ENCODE peak calls at places on chromosomes 16 and 17, in ten cellular contexts. One of them, this sample, is unnamed.

GRCh38 chr16:58197314-58198012 is 443 bp downstream of the CSNK2A2 start:
- DNase-seq in right atrium auricular region: no peak
- DNase-seq in posterior cingulate gyrus: no peak
- DNase-seq in NCI-H2227 treated with DMSO at 0.1 percent for 48 hours: no peak
- DNase-seq in MCF 10A: peak
- DNase-seq in dermis microvascular lymphatic vessel endothelial cell: no peak
- DNase-seq in stimulated activated CD4-positive, alpha-beta T cell treated with anti-CD3 and anti-CD28 coated beads, Interleukin-15, amount 100 ng/mL, for 24 hours: no peak
- DNase-seq in activated CD4-positive, alpha-beta T cell treated with anti-CD3 and anti-CD28 coated beads for 48 hours: peak
- DNase-seq in progenitor cell of endocrine pancreas: no peak
- DNase-seq in GF-D8: no peak
- DNase-seq in this sample: peak

GRCh38 chr17:3572231-3572630 is 14.6 kb upstream of the TRPV3 start:
- DNase-seq in right atrium auricular region: no peak
- DNase-seq in posterior cingulate gyrus: no peak
- DNase-seq in NCI-H2227 treated with DMSO at 0.1 percent for 48 hours: no peak
- DNase-seq in MCF 10A: no peak
- DNase-seq in dermis microvascular lymphatic vessel endothelial cell: no peak
- DNase-seq in stimulated activated CD4-positive, alpha-beta T cell treated with anti-CD3 and anti-CD28 coated beads, Interleukin-15, amount 100 ng/mL, for 24 hours: no peak
- DNase-seq in activated CD4-positive, alpha-beta T cell treated with anti-CD3 and anti-CD28 coated beads for 48 hours: no peak
- DNase-seq in progenitor cell of endocrine pancreas: no peak
- DNase-seq in GF-D8: no peak
- DNase-seq in this sample: no peak

GRCh38 chr17:14143678-14144077 is 74.4 kb downstream of the COX10 start:
- DNase-seq in right atrium auricular region: no peak
- DNase-seq in posterior cingulate gyrus: no peak
- DNase-seq in NCI-H2227 treated with DMSO at 0.1 percent for 48 hours: no peak
- DNase-seq in MCF 10A: peak
- DNase-seq in dermis microvascular lymphatic vessel endothelial cell: no peak
- DNase-seq in stimulated activated CD4-positive, alpha-beta T cell treated with anti-CD3 and anti-CD28 coated beads, Interleukin-15, amount 100 ng/mL, for 24 hours: no peak
- DNase-seq in activated CD4-positive, alpha-beta T cell treated with anti-CD3 and anti-CD28 coated beads for 48 hours: peak
- DNase-seq in progenitor cell of endocrine pancreas: no peak
- DNase-seq in GF-D8: no peak
- DNase-seq in this sample: no peak

GRCh38 chr17:63140255-63140654 is 174.2 kb downstream of the TANC2 start:
- DNase-seq in right atrium auricular region: no peak
- DNase-seq in posterior cingulate gyrus: no peak
- DNase-seq in NCI-H2227 treated with DMSO at 0.1 percent for 48 hours: no peak
- DNase-seq in MCF 10A: peak
- DNase-seq in dermis microvascular lymphatic vessel endothelial cell: peak
- DNase-seq in stimulated activated CD4-positive, alpha-beta T cell treated with anti-CD3 and anti-CD28 coated beads, Interleukin-15, amount 100 ng/mL, for 24 hours: no peak
- DNase-seq in activated CD4-positive, alpha-beta T cell treated with anti-CD3 and anti-CD28 coated beads for 48 hours: peak
- DNase-seq in progenitor cell of endocrine pancreas: no peak
- DNase-seq in GF-D8: no peak
- DNase-seq in this sample: peak

GRCh38 chr16:81366316-81366932 is 51.7 kb downstream of the GAN start:
- DNase-seq in right atrium auricular region: no peak
- DNase-seq in posterior cingulate gyrus: no peak
- DNase-seq in NCI-H2227 treated with DMSO at 0.1 percent for 48 hours: peak
- DNase-seq in MCF 10A: peak
- DNase-seq in dermis microvascular lymphatic vessel endothelial cell: peak
- DNase-seq in stimulated activated CD4-positive, alpha-beta T cell treated with anti-CD3 and anti-CD28 coated beads, Interleukin-15, amount 100 ng/mL, for 24 hours: no peak
- DNase-seq in activated CD4-positive, alpha-beta T cell treated with anti-CD3 and anti-CD28 coated beads for 48 hours: no peak
- DNase-seq in progenitor cell of endocrine pancreas: no peak
- DNase-seq in GF-D8: peak
- DNase-seq in this sample: peak

GRCh38 chr16:78045865-78046581 is 23.7 kb downstream of the CLEC3A start:
- DNase-seq in right atrium auricular region: no peak
- DNase-seq in posterior cingulate gyrus: peak
- DNase-seq in NCI-H2227 treated with DMSO at 0.1 percent for 48 hours: no peak
- DNase-seq in MCF 10A: peak
- DNase-seq in dermis microvascular lymphatic vessel endothelial cell: peak
- DNase-seq in stimulated activated CD4-positive, alpha-beta T cell treated with anti-CD3 and anti-CD28 coated beads, Interleukin-15, amount 100 ng/mL, for 24 hours: peak
- DNase-seq in activated CD4-positive, alpha-beta T cell treated with anti-CD3 and anti-CD28 coated beads for 48 hours: peak
- DNase-seq in progenitor cell of endocrine pancreas: peak
- DNase-seq in GF-D8: no peak
- DNase-seq in this sample: peak

GRCh38 chr17:4895676-4896331 is 3.5 kb upstream of the C17orf107 start:
- DNase-seq in right atrium auricular region: no peak
- DNase-seq in posterior cingulate gyrus: no peak
- DNase-seq in NCI-H2227 treated with DMSO at 0.1 percent for 48 hours: no peak
- DNase-seq in MCF 10A: no peak
- DNase-seq in dermis microvascular lymphatic vessel endothelial cell: no peak
- DNase-seq in stimulated activated CD4-positive, alpha-beta T cell treated with anti-CD3 and anti-CD28 coated beads, Interleukin-15, amount 100 ng/mL, for 24 hours: no peak
- DNase-seq in activated CD4-positive, alpha-beta T cell treated with anti-CD3 and anti-CD28 coated beads for 48 hours: no peak
- DNase-seq in progenitor cell of endocrine pancreas: no peak
- DNase-seq in GF-D8: no peak
- DNase-seq in this sample: no peak

GRCh38 chr17:43019418-43019817 is 2.8 kb downstream of the VAT1 start:
- DNase-seq in right atrium auricular region: no peak
- DNase-seq in posterior cingulate gyrus: no peak
- DNase-seq in NCI-H2227 treated with DMSO at 0.1 percent for 48 hours: no peak
- DNase-seq in MCF 10A: no peak
- DNase-seq in dermis microvascular lymphatic vessel endothelial cell: no peak
- DNase-seq in stimulated activated CD4-positive, alpha-beta T cell treated with anti-CD3 and anti-CD28 coated beads, Interleukin-15, amount 100 ng/mL, for 24 hours: no peak
- DNase-seq in activated CD4-positive, alpha-beta T cell treated with anti-CD3 and anti-CD28 coated beads for 48 hours: no peak
- DNase-seq in progenitor cell of endocrine pancreas: no peak
- DNase-seq in GF-D8: peak
- DNase-seq in this sample: no peak

GRCh38 chr17:33945641-33946546 is 309.2 kb upstream of the CCL2 start:
- DNase-seq in right atrium auricular region: no peak
- DNase-seq in posterior cingulate gyrus: no peak
- DNase-seq in NCI-H2227 treated with DMSO at 0.1 percent for 48 hours: no peak
- DNase-seq in MCF 10A: no peak
- DNase-seq in dermis microvascular lymphatic vessel endothelial cell: no peak
- DNase-seq in stimulated activated CD4-positive, alpha-beta T cell treated with anti-CD3 and anti-CD28 coated beads, Interleukin-15, amount 100 ng/mL, for 24 hours: no peak
- DNase-seq in activated CD4-positive, alpha-beta T cell treated with anti-CD3 and anti-CD28 coated beads for 48 hours: no peak
- DNase-seq in progenitor cell of endocrine pancreas: no peak
- DNase-seq in GF-D8: no peak
- DNase-seq in this sample: no peak

GRCh38 chr16:68645494-68646388 is 631 bp downstream of the CDH3 start:
- DNase-seq in right atrium auricular region: no peak
- DNase-seq in posterior cingulate gyrus: no peak
- DNase-seq in NCI-H2227 treated with DMSO at 0.1 percent for 48 hours: no peak
- DNase-seq in MCF 10A: peak
- DNase-seq in dermis microvascular lymphatic vessel endothelial cell: no peak
- DNase-seq in stimulated activated CD4-positive, alpha-beta T cell treated with anti-CD3 and anti-CD28 coated beads, Interleukin-15, amount 100 ng/mL, for 24 hours: peak
- DNase-seq in activated CD4-positive, alpha-beta T cell treated with anti-CD3 and anti-CD28 coated beads for 48 hours: no peak
- DNase-seq in progenitor cell of endocrine pancreas: peak
- DNase-seq in GF-D8: no peak
- DNase-seq in this sample: no peak

GRCh38 chr17:39002991-39003715 is 36.0 kb upstream of the FBXO47 start:
- DNase-seq in right atrium auricular region: peak
- DNase-seq in posterior cingulate gyrus: peak
- DNase-seq in NCI-H2227 treated with DMSO at 0.1 percent for 48 hours: peak
- DNase-seq in MCF 10A: peak
- DNase-seq in dermis microvascular lymphatic vessel endothelial cell: no peak
- DNase-seq in stimulated activated CD4-positive, alpha-beta T cell treated with anti-CD3 and anti-CD28 coated beads, Interleukin-15, amount 100 ng/mL, for 24 hours: peak
- DNase-seq in activated CD4-positive, alpha-beta T cell treated with anti-CD3 and anti-CD28 coated beads for 48 hours: peak
- DNase-seq in progenitor cell of endocrine pancreas: no peak
- DNase-seq in GF-D8: no peak
- DNase-seq in this sample: no peak

GRCh38 chr17:18039535-18040286 is 503 bp downstream of the GID4 start:
- DNase-seq in right atrium auricular region: no peak
- DNase-seq in posterior cingulate gyrus: no peak
- DNase-seq in NCI-H2227 treated with DMSO at 0.1 percent for 48 hours: no peak
- DNase-seq in MCF 10A: peak
- DNase-seq in dermis microvascular lymphatic vessel endothelial cell: no peak
- DNase-seq in stimulated activated CD4-positive, alpha-beta T cell treated with anti-CD3 and anti-CD28 coated beads, Interleukin-15, amount 100 ng/mL, for 24 hours: peak
- DNase-seq in activated CD4-positive, alpha-beta T cell treated with anti-CD3 and anti-CD28 coated beads for 48 hours: peak
- DNase-seq in progenitor cell of endocrine pancreas: peak
- DNase-seq in GF-D8: no peak
- DNase-seq in this sample: peak

GRCh38 chr17:41527076-41528023 is 758 bp downstream of the KRT19 start:
- DNase-seq in right atrium auricular region: no peak
- DNase-seq in posterior cingulate gyrus: no peak
- DNase-seq in NCI-H2227 treated with DMSO at 0.1 percent for 48 hours: no peak
- DNase-seq in MCF 10A: no peak
- DNase-seq in dermis microvascular lymphatic vessel endothelial cell: no peak
- DNase-seq in stimulated activated CD4-positive, alpha-beta T cell treated with anti-CD3 and anti-CD28 coated beads, Interleukin-15, amount 100 ng/mL, for 24 hours: peak
- DNase-seq in activated CD4-positive, alpha-beta T cell treated with anti-CD3 and anti-CD28 coated beads for 48 hours: no peak
- DNase-seq in progenitor cell of endocrine pancreas: peak
- DNase-seq in GF-D8: no peak
- DNase-seq in this sample: no peak

GRCh38 chr17:81379523-81379942 is 15.7 kb upstream of the BAHCC1 start:
- DNase-seq in right atrium auricular region: no peak
- DNase-seq in posterior cingulate gyrus: no peak
- DNase-seq in NCI-H2227 treated with DMSO at 0.1 percent for 48 hours: no peak
- DNase-seq in MCF 10A: peak
- DNase-seq in dermis microvascular lymphatic vessel endothelial cell: no peak
- DNase-seq in stimulated activated CD4-positive, alpha-beta T cell treated with anti-CD3 and anti-CD28 coated beads, Interleukin-15, amount 100 ng/mL, for 24 hours: no peak
- DNase-seq in activated CD4-positive, alpha-beta T cell treated with anti-CD3 and anti-CD28 coated beads for 48 hours: no peak
- DNase-seq in progenitor cell of endocrine pancreas: no peak
- DNase-seq in GF-D8: no peak
- DNase-seq in this sample: peak

GRCh38 chr17:3688852-3689261 is 7.1 kb downstream of the P2RX5 start:
- DNase-seq in right atrium auricular region: no peak
- DNase-seq in posterior cingulate gyrus: no peak
- DNase-seq in NCI-H2227 treated with DMSO at 0.1 percent for 48 hours: no peak
- DNase-seq in MCF 10A: no peak
- DNase-seq in dermis microvascular lymphatic vessel endothelial cell: no peak
- DNase-seq in stimulated activated CD4-positive, alpha-beta T cell treated with anti-CD3 and anti-CD28 coated beads, Interleukin-15, amount 100 ng/mL, for 24 hours: no peak
- DNase-seq in activated CD4-positive, alpha-beta T cell treated with anti-CD3 and anti-CD28 coated beads for 48 hours: no peak
- DNase-seq in progenitor cell of endocrine pancreas: no peak
- DNase-seq in GF-D8: no peak
- DNase-seq in this sample: no peak

GRCh38 chr16:29025735-29026134 is 40.9 kb downstream of the LAT start:
- DNase-seq in right atrium auricular region: no peak
- DNase-seq in posterior cingulate gyrus: no peak
- DNase-seq in NCI-H2227 treated with DMSO at 0.1 percent for 48 hours: no peak
- DNase-seq in MCF 10A: no peak
- DNase-seq in dermis microvascular lymphatic vessel endothelial cell: no peak
- DNase-seq in stimulated activated CD4-positive, alpha-beta T cell treated with anti-CD3 and anti-CD28 coated beads, Interleukin-15, amount 100 ng/mL, for 24 hours: no peak
- DNase-seq in activated CD4-positive, alpha-beta T cell treated with anti-CD3 and anti-CD28 coated beads for 48 hours: no peak
- DNase-seq in progenitor cell of endocrine pancreas: no peak
- DNase-seq in GF-D8: no peak
- DNase-seq in this sample: no peak

GRCh38 chr17:67982034-67982640 is 14.1 kb downstream of the C17orf58 start:
- DNase-seq in right atrium auricular region: no peak
- DNase-seq in posterior cingulate gyrus: no peak
- DNase-seq in NCI-H2227 treated with DMSO at 0.1 percent for 48 hours: no peak
- DNase-seq in MCF 10A: no peak
- DNase-seq in dermis microvascular lymphatic vessel endothelial cell: no peak
- DNase-seq in stimulated activated CD4-positive, alpha-beta T cell treated with anti-CD3 and anti-CD28 coated beads, Interleukin-15, amount 100 ng/mL, for 24 hours: no peak
- DNase-seq in activated CD4-positive, alpha-beta T cell treated with anti-CD3 and anti-CD28 coated beads for 48 hours: no peak
- DNase-seq in progenitor cell of endocrine pancreas: no peak
- DNase-seq in GF-D8: no peak
- DNase-seq in this sample: no peak

GRCh38 chr16:53892155-53892554 is 188.2 kb downstream of the FTO start:
- DNase-seq in right atrium auricular region: no peak
- DNase-seq in posterior cingulate gyrus: peak
- DNase-seq in NCI-H2227 treated with DMSO at 0.1 percent for 48 hours: peak
- DNase-seq in MCF 10A: peak
- DNase-seq in dermis microvascular lymphatic vessel endothelial cell: no peak
- DNase-seq in stimulated activated CD4-positive, alpha-beta T cell treated with anti-CD3 and anti-CD28 coated beads, Interleukin-15, amount 100 ng/mL, for 24 hours: peak
- DNase-seq in activated CD4-positive, alpha-beta T cell treated with anti-CD3 and anti-CD28 coated beads for 48 hours: peak
- DNase-seq in progenitor cell of endocrine pancreas: peak
- DNase-seq in GF-D8: peak
- DNase-seq in this sample: peak

GRCh38 chr17:39639566-39640458 is 2.9 kb downstream of the STARD3 start:
- DNase-seq in right atrium auricular region: no peak
- DNase-seq in posterior cingulate gyrus: no peak
- DNase-seq in NCI-H2227 treated with DMSO at 0.1 percent for 48 hours: no peak
- DNase-seq in MCF 10A: no peak
- DNase-seq in dermis microvascular lymphatic vessel endothelial cell: no peak
- DNase-seq in stimulated activated CD4-positive, alpha-beta T cell treated with anti-CD3 and anti-CD28 coated beads, Interleukin-15, amount 100 ng/mL, for 24 hours: no peak
- DNase-seq in activated CD4-positive, alpha-beta T cell treated with anti-CD3 and anti-CD28 coated beads for 48 hours: no peak
- DNase-seq in progenitor cell of endocrine pancreas: no peak
- DNase-seq in GF-D8: no peak
- DNase-seq in this sample: no peak

GRCh38 chr16:18983565-18984424 is at the start of gene TMC7:
- DNase-seq in right atrium auricular region: no peak
- DNase-seq in posterior cingulate gyrus: peak
- DNase-seq in NCI-H2227 treated with DMSO at 0.1 percent for 48 hours: peak
- DNase-seq in MCF 10A: peak
- DNase-seq in dermis microvascular lymphatic vessel endothelial cell: peak
- DNase-seq in stimulated activated CD4-positive, alpha-beta T cell treated with anti-CD3 and anti-CD28 coated beads, Interleukin-15, amount 100 ng/mL, for 24 hours: peak
- DNase-seq in activated CD4-positive, alpha-beta T cell treated with anti-CD3 and anti-CD28 coated beads for 48 hours: peak
- DNase-seq in progenitor cell of endocrine pancreas: peak
- DNase-seq in GF-D8: no peak
- DNase-seq in this sample: peak

GRCh38 chr16:14378684-14379467 is 251.2 kb downstream of the PARN start:
- DNase-seq in right atrium auricular region: no peak
- DNase-seq in posterior cingulate gyrus: no peak
- DNase-seq in NCI-H2227 treated with DMSO at 0.1 percent for 48 hours: no peak
- DNase-seq in MCF 10A: peak
- DNase-seq in dermis microvascular lymphatic vessel endothelial cell: no peak
- DNase-seq in stimulated activated CD4-positive, alpha-beta T cell treated with anti-CD3 and anti-CD28 coated beads, Interleukin-15, amount 100 ng/mL, for 24 hours: no peak
- DNase-seq in activated CD4-positive, alpha-beta T cell treated with anti-CD3 and anti-CD28 coated beads for 48 hours: no peak
- DNase-seq in progenitor cell of endocrine pancreas: no peak
- DNase-seq in GF-D8: no peak
- DNase-seq in this sample: no peak